ENCODE peak calls at places on chromosome 16, in nine cellular contexts. G, Z, Y, O, X, B, L, A and V are unnamed samples.

GRCh38 chr16:67013823-67014640 is 14.9 kb upstream of the CBFB start:
- DNase-seq in G (no peak), Z (peak), Y (peak), O (peak), X (peak), B (peak), L (peak), A (no peak), V (peak)

GRCh38 chr16:70713781-70714180 is 27.9 kb upstream of the MTSS2 start:
- DNase-seq in G (no peak), Z (no peak), Y (no peak), O (no peak), X (no peak), B (no peak), L (no peak), A (no peak), V (peak)

GRCh38 chr16:31010539-31010938 is at the start of gene STX1B:
- DNase-seq in G (no peak), Z (no peak), Y (no peak), O (peak), X (no peak), B (peak), L (peak), A (no peak), V (no peak)

GRCh38 chr16:81608515-81609209 is 164.1 kb downstream of the CMIP start:
- DNase-seq in G (no peak), Z (no peak), Y (peak), O (peak), X (no peak), B (peak), L (no peak), A (no peak), V (peak)

GRCh38 chr16:59905131-59905530 is 1171.0 kb upstream of the GOT2 start:
- DNase-seq in G (no peak), Z (no peak), Y (no peak), O (no peak), X (no peak), B (no peak), L (no peak), A (no peak), V (no peak)

GRCh38 chr16:10039220-10040096 is 142.8 kb downstream of the GRIN2A start:
- DNase-seq in G (no peak), Z (peak), Y (peak), O (peak), X (no peak), B (peak), L (no peak), A (no peak), V (no peak)

GRCh38 chr16:71609066-71609465 is 16.9 kb upstream of the MARVELD3 start:
- DNase-seq in G (no peak), Z (no peak), Y (no peak), O (no peak), X (no peak), B (no peak), L (no peak), A (no peak), V (no peak)

GRCh38 chr16:89615596-89616090 is 2.2 kb downstream of the DPEP1 start:
- DNase-seq in G (no peak), Z (peak), Y (no peak), O (no peak), X (no peak), B (no peak), L (no peak), A (no peak), V (no peak)

GRCh38 chr16:35391328-35391727 is 1931.9 kb downstream of the TP53TG3F start:
- DNase-seq in G (no peak), Z (no peak), Y (peak), O (peak), X (no peak), B (no peak), L (no peak), A (no peak), V (peak)

GRCh38 chr16:31880322-31880979 is 6.8 kb downstream of the ZNF267 start:
- DNase-seq in G (no peak), Z (no peak), Y (no peak), O (peak), X (no peak), B (peak), L (no peak), A (peak), V (peak)

GRCh38 chr16:24525970-24526559 is 13.3 kb upstream of the RBBP6 start:
- DNase-seq in G (no peak), Z (no peak), Y (no peak), O (peak), X (no peak), B (no peak), L (no peak), A (no peak), V (peak)

GRCh38 chr16:15913046-15913698 is 24.8 kb upstream of the CEP20 start:
- DNase-seq in G (no peak), Z (no peak), Y (no peak), O (no peak), X (no peak), B (no peak), L (no peak), A (no peak), V (no peak)

GRCh38 chr16:50259334-50260205 is 6.8 kb upstream of the ADCY7 start:
- DNase-seq in G (no peak), Z (no peak), Y (peak), O (peak), X (no peak), B (no peak), L (no peak), A (no peak), V (peak)

GRCh38 chr16:49528035-49528434 is 154.4 kb downstream of the C16orf78 start:
- DNase-seq in G (no peak), Z (no peak), Y (no peak), O (peak), X (no peak), B (no peak), L (no peak), A (no peak), V (no peak)

GRCh38 chr16:27154573-27155521 is 48.5 kb upstream of the KDM8 start:
- DNase-seq in G (peak), Z (peak), Y (peak), O (peak), X (peak), B (peak), L (peak), A (no peak), V (peak)

GRCh38 chr16:57306676-57307341 is 22.3 kb upstream of the PLLP start:
- DNase-seq in G (no peak), Z (no peak), Y (no peak), O (no peak), X (no peak), B (no peak), L (no peak), A (no peak), V (no peak)

GRCh38 chr16:64864232-64864803 is 257.5 kb downstream of the CDH11 start:
- DNase-seq in G (no peak), Z (no peak), Y (no peak), O (peak), X (no peak), B (peak), L (no peak), A (peak), V (peak)

GRCh38 chr16:4306439-4307214 is 9.2 kb upstream of the GLIS2 start:
- DNase-seq in G (no peak), Z (no peak), Y (no peak), O (no peak), X (peak), B (no peak), L (no peak), A (no peak), V (no peak)

GRCh38 chr16:78902291-78902690 is 698.2 kb downstream of the MAF start:
- DNase-seq in G (no peak), Z (no peak), Y (no peak), O (no peak), X (no peak), B (no peak), L (no peak), A (no peak), V (no peak)

GRCh38 chr16:78289844-78290277 is 190.4 kb downstream of the WWOX start:
- DNase-seq in G (no peak), Z (no peak), Y (no peak), O (no peak), X (no peak), B (no peak), L (no peak), A (no peak), V (no peak)

GRCh38 chr16:87463722-87464690 is 28.8 kb downstream of the ZCCHC14 start:
- DNase-seq in G (no peak), Z (no peak), Y (no peak), O (peak), X (no peak), B (peak), L (no peak), A (no peak), V (peak)

GRCh38 chr16:75486014-75486404 is 9.2 kb downstream of the CHST6 start:
- DNase-seq in G (no peak), Z (no peak), Y (no peak), O (no peak), X (no peak), B (no peak), L (no peak), A (no peak), V (peak)

GRCh38 chr16:22373662-22374310 is 633 bp downstream of the CDR2 start:
- DNase-seq in G (peak), Z (peak), Y (peak), O (no peak), X (no peak), B (peak), L (no peak), A (no peak), V (no peak)

GRCh38 chr16:57115504-57116182 is 23.3 kb downstream of the CPNE2 start:
- DNase-seq in G (no peak), Z (no peak), Y (peak), O (peak), X (no peak), B (peak), L (no peak), A (no peak), V (no peak)

GRCh38 chr16:11252482-11252931 is 3.5 kb downstream of the SOCS1 start:
- DNase-seq in G (no peak), Z (no peak), Y (no peak), O (no peak), X (no peak), B (no peak), L (no peak), A (no peak), V (no peak)

GRCh38 chr16:79571065-79571697 is 29.4 kb downstream of the MAF start:
- DNase-seq in G (no peak), Z (no peak), Y (no peak), O (no peak), X (no peak), B (no peak), L (no peak), A (no peak), V (peak)

GRCh38 chr16:82735696-82736095 is 108.9 kb downstream of the CDH13 start:
- DNase-seq in G (no peak), Z (no peak), Y (no peak), O (peak), X (no peak), B (peak), L (no peak), A (peak), V (no peak)

GRCh38 chr16:57446530-57447141 is 549 bp downstream of the CIAPIN1 start:
- DNase-seq in G (no peak), Z (no peak), Y (no peak), O (peak), X (no peak), B (peak), L (no peak), A (no peak), V (peak)

GRCh38 chr16:89042711-89043551 is 50.7 kb upstream of the ACSF3 start:
- DNase-seq in G (no peak), Z (no peak), Y (peak), O (no peak), X (no peak), B (no peak), L (no peak), A (no peak), V (no peak)

GRCh38 chr16:46859719-46860152 is 24.4 kb upstream of the GPT2 start:
- DNase-seq in G (peak), Z (no peak), Y (no peak), O (peak), X (no peak), B (peak), L (no peak), A (no peak), V (peak)

GRCh38 chr16:30694926-30695678 is 3.9 kb upstream of the SRCAP start:
- DNase-seq in G (no peak), Z (no peak), Y (no peak), O (no peak), X (no peak), B (no peak), L (no peak), A (no peak), V (no peak)

GRCh38 chr16:12988071-12988470 is 86.7 kb downstream of the SHISA9 start:
- DNase-seq in G (no peak), Z (no peak), Y (no peak), O (peak), X (no peak), B (no peak), L (no peak), A (no peak), V (peak)